ENCODE peak calls at places on chromosomes 6 and 20, in eight cellular contexts. Q is breast epithelium, V is prostate gland, C is spleen, U is HCT116, H is sigmoid colon, F is GM12878, N is transverse colon. Y is an unnamed sample.

GRCh38 chr6:106168097-106168888 is 82.2 kb downstream of the PRDM1 start:
- DNase-seq in U (no peak), H (no peak), C (no peak), V (no peak), Q (no peak), F (no peak), N (no peak), Y (no peak)

GRCh38 chr6:169528755-169529154 is 173.1 kb downstream of the WDR27 start:
- DNase-seq in H (no peak), U (no peak), N (no peak), Q (no peak), V (no peak), C (no peak), F (no peak), Y (no peak)

GRCh38 chr20:32356935-32357868 is 929 bp upstream of the ASXL1 start:
- DNase-seq in C (no peak), Q (no peak), N (peak), U (peak), V (peak), F (peak), H (no peak), Y (no peak)

GRCh38 chr6:119568580-119568979 is 219.0 kb upstream of the MAN1A1 start:
- DNase-seq in F (no peak), Q (no peak), H (no peak), V (no peak), C (no peak), U (no peak), N (no peak), Y (no peak)

GRCh38 chr20:51930775-51931174 is 128.5 kb upstream of the SALL4 start:
- DNase-seq in H (no peak), N (no peak), C (no peak), Q (no peak), V (no peak), U (peak), F (no peak), Y (no peak)

GRCh38 chr6:151452750-151453427 is 963 bp upstream of the RMND1 start:
- DNase-seq in C (no peak), Q (peak), N (peak), F (no peak), V (peak), H (no peak), U (no peak), Y (no peak)

GRCh38 chr6:118869350-118869749 is 24.6 kb upstream of the ASF1A start:
- DNase-seq in H (no peak), V (no peak), F (no peak), Q (no peak), C (no peak), U (no peak), N (no peak), Y (no peak)

GRCh38 chr20:46371656-46372055 is 34.8 kb downstream of the ELMO2 start:
- DNase-seq in V (no peak), H (no peak), Q (no peak), C (no peak), U (no peak), F (no peak), N (no peak), Y (no peak)

GRCh38 chr6:55601120-55601519 is 22.1 kb upstream of the HMGCLL1 start:
- DNase-seq in U (no peak), H (no peak), F (no peak), N (no peak), Q (no peak), V (no peak), C (no peak), Y (no peak)

GRCh38 chr6:81613606-81614005 is 138.9 kb downstream of the TENT5A start:
- DNase-seq in C (no peak), N (no peak), Q (no peak), V (no peak), H (no peak), U (no peak), F (no peak), Y (no peak)

GRCh38 chr6:106692112-106692822 is 62.9 kb downstream of the QRSL1 start:
- DNase-seq in N (peak), Q (peak), V (peak), H (no peak), C (no peak), F (no peak), U (no peak), Y (no peak)

GRCh38 chr20:34579191-34579661 is 20.7 kb downstream of the MAP1LC3A start:
- DNase-seq in Q (no peak), C (no peak), V (peak), F (no peak), N (peak), H (no peak), U (peak), Y (no peak)

GRCh38 chr6:21003780-21004541 is 469.7 kb downstream of the CDKAL1 start:
- DNase-seq in C (no peak), U (no peak), V (no peak), N (no peak), H (no peak), F (peak), Q (no peak), Y (no peak)

GRCh38 chr20:22795455-22795854 is 211.1 kb upstream of the FOXA2 start:
- DNase-seq in F (no peak), C (no peak), N (no peak), Q (no peak), U (no peak), H (no peak), V (no peak), Y (no peak)

GRCh38 chr20:50608750-50609104 is 82.6 kb downstream of the RIPOR3 start:
- DNase-seq in F (no peak), Q (no peak), N (no peak), C (no peak), H (no peak), V (no peak), U (no peak), Y (no peak)

GRCh38 chr6:57262901-57263694 is 41.0 kb upstream of the RAB23 start:
- DNase-seq in N (no peak), Q (no peak), H (peak), V (no peak), U (no peak), F (no peak), C (no peak), Y (no peak)

GRCh38 chr20:43666376-43667328 is at the start of gene MYBL2:
- DNase-seq in Q (no peak), H (no peak), V (no peak), C (peak), F (no peak), N (peak), U (peak), Y (no peak)
- TF ChIP-seq POLR2AphosphoS5 in Q (no peak), H (no peak), V (no peak), C (peak), F (peak), N (peak), U (peak), Y (no peak)

GRCh38 chr6:112253842-112254816 is at the start of gene LAMA4:
- DNase-seq in V (no peak), F (no peak), U (no peak), C (peak), Q (peak), N (peak), H (peak), Y (no peak)
- TF ChIP-seq POLR2A in V (peak), F (no peak), U (no peak), C (no peak), Q (no peak), N (peak), H (peak), Y (no peak)

GRCh38 chr20:53657289-53657678 is 63.6 kb upstream of the ZNF217 start:
- DNase-seq in V (no peak), Q (no peak), C (no peak), F (no peak), H (no peak), U (no peak), N (no peak), Y (no peak)
- H3K4me3 ChIP-seq in V (no peak), Q (no peak), C (no peak), F (peak), H (no peak), U (no peak), N (no peak), Y (no peak)

GRCh38 chr6:39156763-39157162 is 41.8 kb upstream of the SAYSD1 start:
- DNase-seq in V (no peak), F (no peak), N (no peak), U (no peak), Q (no peak), C (no peak), H (no peak), Y (no peak)
- TF ChIP-seq POLR2AphosphoS5 in V (no peak), F (no peak), N (no peak), U (no peak), Q (no peak), C (no peak), H (no peak), Y (no peak)

Y was measured in vagina.